ENCODE peak calls at places on chromosome 5, in six cellular contexts. G, R, M, V, J and Z are unnamed samples.

GRCh38 chr5:14185336-14186131 is 42.4 kb downstream of the TRIO start:
- DNase-seq in J (no peak), R (no peak), G (peak; percentile 86), M (peak; percentile 77), V (no peak), Z (no peak)

GRCh38 chr5:1266791-1267190 is 28.1 kb downstream of the TERT start:
- DNase-seq in J (no peak), G (no peak), M (no peak), R (no peak), V (no peak), Z (no peak)

GRCh38 chr5:132057498-132058255 is 2.8 kb upstream of the IL3 start:
- DNase-seq in R (peak; percentile 12), V (no peak), M (no peak), G (no peak), J (no peak), Z (no peak)

GRCh38 chr5:169331292-169331852 is 30.4 kb upstream of the SLIT3 start:
- DNase-seq in V (no peak), M (no peak), J (no peak), R (no peak), G (peak; percentile 14), Z (peak; percentile 40)

GRCh38 chr5:176687881-176688280 is 40.6 kb downstream of the TSPAN17 start:
- DNase-seq in R (peak; percentile 87), J (peak; percentile 21), G (no peak), V (peak; percentile 36), M (no peak), Z (peak; percentile 68)

GRCh38 chr5:108122701-108123100 is 259.2 kb downstream of the FBXL17 start:
- DNase-seq in V (no peak), M (no peak), G (no peak), J (no peak), R (no peak), Z (no peak)

GRCh38 chr5:143405063-143405746 is 1.7 kb upstream of the NR3C1 start:
- DNase-seq in V (peak; percentile 69), G (peak; percentile 80), R (peak; percentile 78), J (no peak), M (peak; percentile 72), Z (peak; percentile 93)

GRCh38 chr5:59390074-59390659 is 503.4 kb downstream of the PDE4D start:
- DNase-seq in R (no peak), M (peak; percentile 20), J (no peak), G (peak; percentile 33), V (peak; percentile 32), Z (peak; percentile 18)

GRCh38 chr5:34517249-34517648 is 138.9 kb upstream of the RAI14 start:
- DNase-seq in V (no peak), G (peak; percentile 79), M (peak; percentile 86), J (no peak), R (no peak), Z (no peak)

GRCh38 chr5:37197340-37198050 is 51.7 kb downstream of the CPLANE1 start:
- DNase-seq in G (peak; percentile 31), M (peak; percentile 23), J (no peak), R (no peak), V (no peak), Z (peak; percentile 15)

GRCh38 chr5:15607076-15607475 is 107.1 kb downstream of the FBXL7 start:
- DNase-seq in V (no peak), J (no peak), M (no peak), R (no peak), G (no peak), Z (no peak)

GRCh38 chr5:137498301-137498735 is 808 bp downstream of the SPOCK1 start:
- DNase-seq in J (no peak), R (peak; percentile 60), M (no peak), G (no peak), V (peak; percentile 12), Z (peak; percentile 32)

GRCh38 chr5:36367524-36367923 is 65.8 kb upstream of the RANBP3L start:
- DNase-seq in G (no peak), V (no peak), M (peak; percentile 16), J (no peak), R (no peak), Z (no peak)

GRCh38 chr5:16493261-16493660 is 27.7 kb upstream of the ZNF622 start:
- DNase-seq in M (no peak), J (no peak), G (no peak), V (no peak), R (no peak), Z (no peak)

GRCh38 chr5:139263431-139263975 is 30.0 kb upstream of the MATR3 start:
- DNase-seq in M (no peak), J (no peak), G (no peak), R (no peak), V (no peak), Z (no peak)

GRCh38 chr5:72005676-72006075 is 101.6 kb upstream of the MAP1B start:
- DNase-seq in M (no peak), J (no peak), R (no peak), G (no peak), V (no peak), Z (no peak)

GRCh38 chr5:92409131-92409530 is 1026.0 kb upstream of the ARRDC3 start:
- DNase-seq in V (no peak), G (no peak), J (no peak), R (no peak), M (no peak), Z (no peak)

GRCh38 chr5:59575648-59576290 is 317.8 kb downstream of the PDE4D start:
- DNase-seq in M (no peak), G (no peak), J (no peak), R (no peak), V (no peak), Z (no peak)

GRCh38 chr5:120055858-120056257 is 408.2 kb upstream of the PRR16 start:
- DNase-seq in M (peak; percentile 76), R (no peak), G (peak; percentile 62), V (no peak), J (no peak), Z (no peak)

GRCh38 chr5:132237670-132238069 is 10.0 kb upstream of the P4HA2 start:
- DNase-seq in G (no peak), J (no peak), R (peak; percentile 19), V (no peak), M (no peak), Z (no peak)

GRCh38 chr5:7897014-7897600 is 28.2 kb downstream of the MTRR start:
- DNase-seq in M (peak; percentile 52), G (peak; percentile 46), J (peak; percentile 9), R (peak; percentile 55), V (no peak), Z (peak; percentile 70)

GRCh38 chr5:6634327-6634713 is 1.1 kb downstream of the SRD5A1 start:
- DNase-seq in J (no peak), G (peak; percentile 21), M (no peak), V (no peak), R (no peak), Z (peak; percentile 21)

GRCh38 chr5:78675956-78676727 is 27.6 kb upstream of the LHFPL2 start:
- DNase-seq in M (no peak), V (no peak), J (no peak), R (no peak), G (no peak), Z (no peak)

GRCh38 chr5:38783011-38783551 is 62.7 kb upstream of the OSMR start:
- DNase-seq in M (peak; percentile 95), R (no peak), J (no peak), G (peak; percentile 97), V (no peak), Z (peak; percentile 2)

GRCh38 chr5:111478266-111478665 is 34.1 kb downstream of the STARD4 start:
- DNase-seq in J (no peak), M (no peak), G (no peak), V (no peak), R (no peak), Z (no peak)

GRCh38 chr5:10167806-10168205 is 81.9 kb downstream of the ATPSCKMT start:
- DNase-seq in J (no peak), R (no peak), V (no peak), M (no peak), G (no peak), Z (no peak)

GRCh38 chr5:154868702-154869101 is 10.3 kb downstream of the CNOT8 start:
- DNase-seq in J (no peak), G (no peak), R (peak; percentile 69), V (no peak), M (peak; percentile 8), Z (peak; percentile 81)

GRCh38 chr5:612498-613424 is 621 bp downstream of the CEP72 start:
- DNase-seq in M (no peak), G (peak; percentile 19), J (no peak), R (no peak), V (peak; percentile 12), Z (peak; percentile 37)

GRCh38 chr5:150153957-150154617 is 1.6 kb downstream of the PDGFRB start:
- DNase-seq in V (no peak), R (no peak), G (peak; percentile 93), J (no peak), M (peak; percentile 80), Z (peak; percentile 78)

GRCh38 chr5:150155258-150156032 is at the start of gene PDGFRB:
- DNase-seq in M (peak; percentile 89), V (peak; percentile 65), R (peak; percentile 76), G (peak; percentile 91), J (no peak), Z (peak; percentile 84)

GRCh38 chr5:150153483-150153882 is 2.2 kb downstream of the PDGFRB start:
- DNase-seq in M (peak; percentile 16), V (no peak), J (no peak), G (no peak), R (no peak), Z (no peak)

GRCh38 chr5:150156033-150156381 is 362 bp upstream of the PDGFRB start:
- DNase-seq in R (no peak), G (no peak), J (no peak), V (no peak), M (no peak), Z (no peak)

GRCh38 chr5:150154618-150155134 is 969 bp downstream of the PDGFRB start:
- DNase-seq in R (no peak), G (no peak), J (no peak), M (no peak), V (no peak), Z (peak; percentile 79)
- H3K9ac ChIP-seq in R (no peak overlapping the region), G (peak overlapping the region; percentile 97), J (no peak overlapping the region), M (peak overlapping the region; percentile 99), V (peak overlapping the region; percentile 56), Z (peak overlapping the region; percentile 59)

DNA sequence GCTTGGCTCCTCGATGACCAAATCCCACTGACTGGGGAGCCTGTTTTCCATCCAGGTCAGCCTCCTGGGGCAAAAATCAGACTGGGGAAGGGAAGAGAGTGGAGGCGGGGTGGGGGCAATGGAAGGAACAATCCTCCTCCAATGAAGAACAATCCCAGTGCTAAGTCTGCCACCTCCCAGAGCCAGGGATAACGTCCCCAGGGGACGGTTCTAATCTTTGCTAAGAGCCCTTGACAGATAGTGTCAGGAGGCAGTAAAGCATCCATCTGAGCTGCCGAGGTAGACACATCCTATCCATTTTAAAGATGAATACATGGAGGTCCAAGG is 298.5 kb upstream of the MSX2 start:
- DNase-seq in J (no peak), M (no peak), V (no peak), G (no peak), R (no peak), Z (peak; percentile 91)
- H2BK120ac ChIP-seq in J (no peak overlapping the region), M (no peak overlapping the region), V (no peak overlapping the region), G (no peak overlapping the region), R (no peak overlapping the region), Z (peak overlapping the region; percentile 0)

DNA sequence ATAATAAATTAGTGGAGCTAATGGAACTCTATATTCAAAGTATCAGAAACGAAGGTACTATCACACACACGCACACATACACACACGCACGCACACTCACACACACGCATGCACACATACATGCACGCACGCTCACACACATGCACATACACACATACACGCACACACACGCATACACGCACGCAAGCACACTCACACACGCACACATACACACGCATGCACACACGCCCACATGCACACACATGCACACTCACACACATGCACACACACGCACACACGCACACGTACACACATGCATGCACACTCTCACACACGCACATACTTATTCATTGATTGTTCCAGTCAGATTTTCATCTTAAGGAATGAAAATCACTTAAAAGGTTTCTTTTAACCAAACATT is 69.8 kb upstream of the ICE1 start:
- DNase-seq in V (no peak), M (no peak), G (no peak), R (no peak), J (no peak), Z (no peak)
- H3K23ac ChIP-seq in V (peak overlapping the region; percentile 80), M (no peak overlapping the region), G (no peak overlapping the region), R (no peak overlapping the region), J (no peak overlapping the region), Z (no peak overlapping the region)

GRCh38 chr5:54220230-54221040 is 89.9 kb downstream of the ARL15 start:
- DNase-seq in G (peak; percentile 25), V (no peak), M (no peak), J (no peak), R (no peak), Z (no peak)
- H3K9ac ChIP-seq in G (peak overlapping the region; percentile 78), V (no peak overlapping the region), M (peak overlapping the region; percentile 36), J (no peak overlapping the region), R (no peak overlapping the region), Z (no peak overlapping the region)